ENCODE peak calls at places on chromosomes 16 and 17, in seven cellular contexts. W is lower lobe of right lung; T is IMR-90; Q is coronary artery; V is RWPE1; J is AG10803; X is activated CD8-positive, alpha-beta T cell treated with anti-CD3 and anti-CD28 coated beads for 36 hours. I is an unnamed sample.

GRCh38 chr17:38733315-38734234 is 3.4 kb downstream of the CISD3 start:
- DNase-seq in W (no peak), T (no peak), Q (no peak), V (no peak), J (no peak), X (peak; percentile 64), I (no peak)

GRCh38 chr16:67235816-67236547 is 9.1 kb downstream of the TMEM208 start:
- DNase-seq in W (no peak), T (no peak), Q (no peak), V (no peak), J (no peak), X (no peak), I (no peak)

GRCh38 chr16:31352344-31353115 is 2.4 kb upstream of the ITGAX start:
- DNase-seq in W (no peak), T (no peak), Q (no peak), V (no peak), J (no peak), X (no peak), I (peak; percentile 52)

GRCh38 chr17:59366040-59366757 is 34.7 kb downstream of the YPEL2 start:
- DNase-seq in W (no peak), T (no peak), Q (no peak), V (no peak), J (no peak), X (no peak), I (no peak)

GRCh38 chr17:78013683-78014467 is 55.4 kb downstream of the TNRC6C start:
- DNase-seq in W (no peak), T (peak; percentile 77), Q (no peak), V (peak; percentile 49), J (peak; percentile 81), X (peak; percentile 69), I (peak; percentile 63)

GRCh38 chr17:13735444-13735843 is 133.7 kb upstream of the HS3ST3A1 start:
- DNase-seq in W (no peak), T (peak; percentile 5), Q (no peak), V (no peak), J (peak; percentile 27), X (no peak), I (no peak)

GRCh38 chr17:63434951-63435571 is 11.0 kb downstream of the CYB561 start:
- DNase-seq in W (peak; percentile 89), T (peak; percentile 25), Q (no peak), V (peak; percentile 80), J (no peak), X (peak; percentile 58), I (no peak)

GRCh38 chr16:67942200-67942509 is 1.8 kb downstream of the LCAT start:
- DNase-seq in W (no peak), T (peak; percentile 20), Q (no peak), V (no peak), J (peak; percentile 24), X (peak; percentile 59), I (peak; percentile 78)

DNA sequence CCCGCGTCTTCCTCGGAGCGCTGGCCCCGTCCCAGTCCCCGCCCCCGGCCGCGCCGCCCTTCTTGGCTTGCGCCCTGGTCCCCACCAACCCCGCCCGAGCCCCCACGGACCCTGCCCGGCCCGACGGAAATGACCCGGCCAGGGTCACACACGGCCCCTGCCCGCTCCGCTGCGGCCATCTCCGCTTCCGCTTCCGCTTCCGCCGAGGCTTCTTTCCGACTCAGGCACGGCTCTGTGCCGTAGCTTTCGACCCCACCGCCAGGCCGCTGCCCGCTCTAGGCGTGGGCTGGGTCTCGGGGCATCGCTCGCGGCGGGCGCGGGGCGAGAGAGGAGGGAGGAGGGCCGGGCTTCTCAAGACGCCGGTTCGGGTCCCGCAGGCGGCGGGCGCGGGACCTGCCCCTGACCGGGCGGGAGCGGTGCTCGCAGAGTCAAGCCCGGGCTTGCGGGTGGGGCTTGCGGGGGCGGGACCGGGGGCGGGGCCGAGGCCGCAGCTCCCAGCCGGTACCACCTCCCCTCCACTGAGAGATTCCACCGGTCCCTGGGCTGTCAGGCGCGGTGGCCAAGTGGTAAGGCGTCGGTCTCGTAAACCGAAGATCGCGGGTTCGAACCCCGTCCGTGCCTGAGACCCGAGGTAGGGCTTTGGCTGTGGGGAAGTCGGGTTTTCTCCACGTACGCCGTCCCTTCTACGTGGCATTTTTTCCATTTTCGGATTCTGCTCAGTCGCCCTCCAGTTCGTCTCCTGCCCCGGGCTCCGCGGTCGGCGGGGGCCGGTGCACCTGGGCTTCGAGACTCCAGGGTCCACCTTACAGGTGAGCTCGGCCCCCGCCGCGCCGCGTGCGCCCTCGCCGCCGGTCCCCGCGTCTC is 158.3 kb downstream of the RAB11FIP4 start:
- DNase-seq in W (peak; percentile 93), T (peak; percentile 92), Q (peak; percentile 97), V (peak; percentile 92), J (peak; percentile 91), X (peak; percentile 93), I (peak; percentile 94)
- TF ChIP-seq CTCF in W (no peak), T (no peak), Q (no peak), V (no peak), J (no peak), X (no peak), I (no peak)

GRCh38 chr16:86986136-86986535 is 331.1 kb downstream of the C16orf95 start:
- DNase-seq in W (no peak), T (no peak), Q (no peak), V (no peak), J (no peak), X (no peak), I (no peak)
- TF ChIP-seq CTCF in W (no peak), T (no peak), Q (no peak), V (no peak), J (no peak), X (no peak), I (no peak)

DNA sequence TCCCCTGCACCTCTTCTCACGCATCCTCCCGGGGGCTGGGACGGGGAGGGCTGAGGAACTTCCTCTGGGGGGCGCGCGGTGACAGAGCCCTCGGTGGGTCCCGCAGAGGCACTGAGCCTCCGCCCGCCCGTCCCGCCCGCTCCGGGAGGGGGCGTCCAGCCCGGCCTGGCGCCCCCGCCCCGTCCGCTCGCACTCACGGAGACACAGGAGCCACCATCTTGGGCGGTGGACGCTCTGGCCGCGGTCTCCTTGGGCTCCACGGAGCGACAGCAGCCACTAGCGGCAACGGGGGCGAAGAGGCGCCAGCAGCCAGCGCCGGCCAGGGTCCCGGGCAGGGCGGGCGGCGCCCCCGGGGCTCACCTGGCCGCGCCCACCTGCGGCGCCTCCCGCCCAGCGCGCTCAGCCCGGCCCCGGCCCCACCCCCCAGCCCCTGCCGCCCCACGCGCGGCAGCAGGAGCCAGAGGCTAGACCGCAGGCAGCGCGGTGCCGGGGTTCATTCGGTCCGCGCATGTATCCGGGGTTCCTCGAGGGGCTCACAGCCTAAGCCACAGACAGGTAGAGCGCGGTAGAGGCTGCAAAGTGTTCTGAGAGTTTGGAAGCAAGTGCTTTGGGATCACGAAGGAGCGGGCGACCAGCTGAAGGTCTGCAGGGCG is at the start of gene C17orf113:
- DNase-seq in W (peak; percentile 71), T (no peak), Q (no peak), V (peak; percentile 55), J (peak; percentile 21), X (peak; percentile 62), I (peak; percentile 87)
- TF ChIP-seq CTCF in W (peak; percentile 35), T (peak; percentile 42), Q (no peak), V (peak; percentile 69), J (no peak), X (peak; percentile 46), I (peak; percentile 71)

GRCh38 chr17:74117999-74118421 is 85.5 kb upstream of the RPL38 start:
- DNase-seq in W (no peak), T (no peak), Q (no peak), V (no peak), J (no peak), X (no peak), I (no peak)
- TF ChIP-seq CTCF in W (no peak), T (no peak), Q (no peak), V (no peak), J (no peak), X (no peak), I (no peak)

GRCh38 chr17:81487089-81487486 is 25.5 kb downstream of the ACTG1 start:
- DNase-seq in W (no peak), T (no peak), Q (no peak), V (no peak), J (no peak), X (no peak), I (no peak)

GRCh38 chr17:81487487-81488275 is 24.9 kb downstream of the ACTG1 start:
- DNase-seq in W (peak; percentile 85), T (peak; percentile 60), Q (no peak), V (peak; percentile 88), J (peak; percentile 60), X (peak; percentile 81), I (peak; percentile 98)

GRCh38 chr17:81489986-81490598 is 22.5 kb downstream of the ACTG1 start:
- DNase-seq in W (no peak), T (no peak), Q (no peak), V (no peak), J (no peak), X (no peak), I (no peak)

GRCh38 chr17:81489012-81489968 is 23.3 kb downstream of the ACTG1 start:
- DNase-seq in W (no peak), T (no peak), Q (no peak), V (no peak), J (no peak), X (no peak), I (no peak)

GRCh38 chr17:81488276-81488860 is 24.2 kb downstream of the ACTG1 start:
- DNase-seq in W (no peak), T (no peak), Q (no peak), V (no peak), J (no peak), X (peak; percentile 51), I (no peak)
- TF ChIP-seq CTCF in W (no peak), T (no peak), Q (no peak), V (no peak), J (no peak), X (no peak), I (no peak)

GRCh38 chr17:70621593-70621992 is 452.3 kb downstream of the KCNJ2 start:
- DNase-seq in W (no peak), T (peak; percentile 9), Q (no peak), V (no peak), J (peak; percentile 6), X (no peak), I (no peak)

GRCh38 chr17:70624208-70624607 is 454.9 kb downstream of the KCNJ2 start:
- DNase-seq in W (no peak), T (no peak), Q (no peak), V (no peak), J (no peak), X (no peak), I (no peak)

DNA sequence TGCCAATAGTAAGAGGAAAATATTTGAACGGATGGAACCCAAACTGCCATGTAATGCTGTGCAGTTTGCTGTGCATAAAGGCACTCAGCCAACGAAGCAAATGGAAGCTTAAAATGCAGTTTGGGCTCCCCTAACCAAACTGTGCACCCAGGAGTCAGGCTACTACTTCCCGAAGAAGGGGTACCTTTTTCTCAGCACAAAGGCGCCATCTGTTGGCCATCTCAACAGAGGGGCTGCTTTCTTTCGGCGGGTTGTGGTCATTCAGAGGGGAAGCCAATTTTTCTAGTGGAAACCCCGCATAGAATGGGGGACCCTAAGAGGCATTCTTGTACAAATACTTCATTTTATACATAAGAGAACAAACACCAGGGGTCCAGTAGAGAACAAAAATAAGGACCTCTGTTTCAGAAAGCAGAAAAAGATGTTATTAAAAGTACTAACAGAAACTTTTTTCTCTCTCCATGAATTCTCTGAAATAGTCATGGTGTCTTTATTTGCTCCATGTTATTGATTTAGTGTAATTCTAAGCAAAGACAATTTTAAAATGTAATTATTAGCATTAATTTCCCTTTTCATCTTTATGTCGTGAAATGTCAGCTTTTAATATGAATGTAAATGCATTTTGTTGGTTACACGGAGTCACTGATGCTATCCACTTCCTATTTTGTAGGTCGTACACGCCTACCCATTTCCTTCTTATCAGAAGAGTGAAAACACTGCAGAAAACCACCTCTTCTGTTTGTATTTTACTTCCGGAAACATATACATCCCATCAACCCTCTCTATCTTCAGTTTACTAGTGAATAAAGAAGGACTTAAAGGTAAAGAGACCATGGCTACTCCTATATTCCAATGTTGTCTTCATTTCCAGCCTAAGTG is 453.3 kb downstream of the KCNJ2 start:
- DNase-seq in W (peak; percentile 51), T (peak; percentile 18), Q (no peak), V (peak; percentile 30), J (peak; percentile 8), X (peak; percentile 49), I (peak; percentile 41)
- TF ChIP-seq CTCF in W (peak; percentile 56), T (peak; percentile 36), Q (no peak), V (peak; percentile 66), J (peak; percentile 57), X (peak; percentile 44), I (peak; percentile 40)